ENCODE peak calls at places on chromosomes 1 and 21, in seven cellular contexts. One of them, this sample, is unnamed.

GRCh38 chr1:2133039-2133878 is 61.3 kb downstream of the FAAP20 start:
- DNase-seq in SK-N-SH: peak
- DNase-seq in GM12891: peak
- DNase-seq in HepG2: no peak
- DNase-seq in K562: peak
- DNase-seq in H1: peak
- DNase-seq in GM12878: peak
- DNase-seq in this sample: peak

GRCh38 chr1:194873328-194873923 is 1687.0 kb upstream of the B3GALT2 start:
- DNase-seq in SK-N-SH: no peak
- DNase-seq in HepG2: no peak
- DNase-seq in GM12891: no peak
- DNase-seq in K562: peak
- DNase-seq in GM12878: no peak
- DNase-seq in H1: no peak
- DNase-seq in this sample: no peak

GRCh38 chr1:60998786-60999185 is 83.6 kb upstream of the NFIA start:
- DNase-seq in HepG2: no peak
- DNase-seq in H1: no peak
- DNase-seq in SK-N-SH: no peak
- DNase-seq in K562: no peak
- DNase-seq in GM12891: no peak
- DNase-seq in GM12878: no peak
- DNase-seq in this sample: no peak

GRCh38 chr1:103191327-103191726 is 83.0 kb upstream of the COL11A1 start:
- DNase-seq in K562: no peak
- DNase-seq in HepG2: no peak
- DNase-seq in GM12891: no peak
- DNase-seq in GM12878: no peak
- DNase-seq in SK-N-SH: no peak
- DNase-seq in H1: no peak
- DNase-seq in this sample: no peak

GRCh38 chr1:161799792-161800191 is 33.7 kb downstream of the ATF6 start:
- DNase-seq in H1: no peak
- DNase-seq in HepG2: no peak
- DNase-seq in GM12878: no peak
- DNase-seq in GM12891: no peak
- DNase-seq in K562: no peak
- DNase-seq in SK-N-SH: no peak
- DNase-seq in this sample: no peak

GRCh38 chr1:246923900-246924299 is 7.8 kb downstream of the AHCTF1 start:
- DNase-seq in K562: no peak
- DNase-seq in GM12878: no peak
- DNase-seq in HepG2: no peak
- DNase-seq in SK-N-SH: no peak
- DNase-seq in H1: no peak
- DNase-seq in GM12891: no peak
- DNase-seq in this sample: no peak

GRCh38 chr1:36175137-36176095 is 19.5 kb downstream of the MAP7D1 start:
- DNase-seq in K562: no peak
- DNase-seq in GM12878: no peak
- DNase-seq in H1: peak
- DNase-seq in SK-N-SH: no peak
- DNase-seq in GM12891: peak
- DNase-seq in HepG2: no peak
- DNase-seq in this sample: no peak

GRCh38 chr1:16189921-16190499 is 22.4 kb downstream of the ARHGEF19 start:
- DNase-seq in H1: no peak
- DNase-seq in SK-N-SH: peak
- DNase-seq in GM12878: no peak
- DNase-seq in GM12891: no peak
- DNase-seq in HepG2: no peak
- DNase-seq in K562: no peak
- DNase-seq in this sample: no peak

GRCh38 chr1:207964195-207964966 is 53.5 kb upstream of the CD34 start:
- DNase-seq in H1: no peak
- DNase-seq in K562: peak
- DNase-seq in GM12891: no peak
- DNase-seq in SK-N-SH: no peak
- DNase-seq in HepG2: no peak
- DNase-seq in GM12878: no peak
- DNase-seq in this sample: no peak

GRCh38 chr1:27522860-27523665 is 33.1 kb upstream of the WASF2 start:
- DNase-seq in K562: peak
- DNase-seq in GM12878: no peak
- DNase-seq in H1: peak
- DNase-seq in GM12891: no peak
- DNase-seq in SK-N-SH: no peak
- DNase-seq in HepG2: peak
- DNase-seq in this sample: no peak

GRCh38 chr1:31954607-31955283 is 16.6 kb upstream of the PTP4A2 start:
- DNase-seq in H1: peak
- DNase-seq in GM12891: no peak
- DNase-seq in HepG2: peak
- DNase-seq in K562: peak
- DNase-seq in SK-N-SH: no peak
- DNase-seq in GM12878: no peak
- DNase-seq in this sample: no peak

GRCh38 chr1:228178737-228179720 is 13.4 kb downstream of the IBA57 start:
- DNase-seq in K562: peak
- DNase-seq in GM12891: no peak
- DNase-seq in SK-N-SH: peak
- DNase-seq in HepG2: no peak
- DNase-seq in H1: no peak
- DNase-seq in GM12878: no peak
- DNase-seq in this sample: no peak

GRCh38 chr1:185345913-185346717 is 29.1 kb upstream of the IVNS1ABP start:
- DNase-seq in HepG2: no peak
- DNase-seq in GM12878: no peak
- DNase-seq in H1: no peak
- DNase-seq in GM12891: no peak
- DNase-seq in K562: no peak
- DNase-seq in SK-N-SH: no peak
- DNase-seq in this sample: no peak

GRCh38 chr1:162276493-162276892 is 100.2 kb downstream of the SPATA46 start:
- DNase-seq in GM12891: no peak
- DNase-seq in K562: peak
- DNase-seq in GM12878: no peak
- DNase-seq in H1: no peak
- DNase-seq in HepG2: peak
- DNase-seq in SK-N-SH: peak
- DNase-seq in this sample: no peak

GRCh38 chr1:186715887-186716809 is 35.9 kb upstream of the PTGS2 start:
- DNase-seq in GM12891: no peak
- DNase-seq in H1: no peak
- DNase-seq in GM12878: no peak
- DNase-seq in HepG2: peak
- DNase-seq in K562: no peak
- DNase-seq in SK-N-SH: no peak
- DNase-seq in this sample: no peak

GRCh38 chr1:203340112-203340804 is 10.7 kb downstream of the FMOD start:
- DNase-seq in HepG2: peak
- DNase-seq in H1: no peak
- DNase-seq in SK-N-SH: peak
- DNase-seq in K562: peak
- DNase-seq in GM12891: peak
- DNase-seq in GM12878: no peak
- DNase-seq in this sample: peak

GRCh38 chr1:203343956-203344355 is 7.0 kb downstream of the FMOD start:
- DNase-seq in GM12878: no peak
- DNase-seq in SK-N-SH: no peak
- DNase-seq in K562: no peak
- DNase-seq in H1: no peak
- DNase-seq in GM12891: no peak
- DNase-seq in HepG2: no peak
- DNase-seq in this sample: no peak

GRCh38 chr1:203346060-203346754 is 4.7 kb downstream of the FMOD start:
- DNase-seq in GM12878: no peak
- DNase-seq in SK-N-SH: no peak
- DNase-seq in K562: peak
- DNase-seq in HepG2: no peak
- DNase-seq in GM12891: no peak
- DNase-seq in H1: no peak
- DNase-seq in this sample: no peak

GRCh38 chr1:203338335-203339036 is 12.4 kb downstream of the FMOD start:
- DNase-seq in H1: no peak
- DNase-seq in K562: peak
- DNase-seq in GM12878: no peak
- DNase-seq in GM12891: peak
- DNase-seq in HepG2: peak
- DNase-seq in SK-N-SH: peak
- DNase-seq in this sample: peak

GRCh38 chr1:203342192-203342940 is 8.6 kb downstream of the FMOD start:
- DNase-seq in SK-N-SH: peak
- DNase-seq in K562: peak
- DNase-seq in GM12891: peak
- DNase-seq in H1: peak
- DNase-seq in GM12878: no peak
- DNase-seq in HepG2: peak
- DNase-seq in this sample: peak
- TF ChIP-seq POLR2AphosphoS5 in SK-N-SH: no peak
- TF ChIP-seq POLR2AphosphoS5 in K562: no peak
- TF ChIP-seq POLR2AphosphoS5 in GM12891: no peak
- TF ChIP-seq POLR2AphosphoS5 in H1: no peak
- TF ChIP-seq POLR2AphosphoS5 in GM12878: no peak
- TF ChIP-seq POLR2AphosphoS5 in HepG2: no peak
- TF ChIP-seq POLR2AphosphoS5 in this sample: no peak

DNA sequence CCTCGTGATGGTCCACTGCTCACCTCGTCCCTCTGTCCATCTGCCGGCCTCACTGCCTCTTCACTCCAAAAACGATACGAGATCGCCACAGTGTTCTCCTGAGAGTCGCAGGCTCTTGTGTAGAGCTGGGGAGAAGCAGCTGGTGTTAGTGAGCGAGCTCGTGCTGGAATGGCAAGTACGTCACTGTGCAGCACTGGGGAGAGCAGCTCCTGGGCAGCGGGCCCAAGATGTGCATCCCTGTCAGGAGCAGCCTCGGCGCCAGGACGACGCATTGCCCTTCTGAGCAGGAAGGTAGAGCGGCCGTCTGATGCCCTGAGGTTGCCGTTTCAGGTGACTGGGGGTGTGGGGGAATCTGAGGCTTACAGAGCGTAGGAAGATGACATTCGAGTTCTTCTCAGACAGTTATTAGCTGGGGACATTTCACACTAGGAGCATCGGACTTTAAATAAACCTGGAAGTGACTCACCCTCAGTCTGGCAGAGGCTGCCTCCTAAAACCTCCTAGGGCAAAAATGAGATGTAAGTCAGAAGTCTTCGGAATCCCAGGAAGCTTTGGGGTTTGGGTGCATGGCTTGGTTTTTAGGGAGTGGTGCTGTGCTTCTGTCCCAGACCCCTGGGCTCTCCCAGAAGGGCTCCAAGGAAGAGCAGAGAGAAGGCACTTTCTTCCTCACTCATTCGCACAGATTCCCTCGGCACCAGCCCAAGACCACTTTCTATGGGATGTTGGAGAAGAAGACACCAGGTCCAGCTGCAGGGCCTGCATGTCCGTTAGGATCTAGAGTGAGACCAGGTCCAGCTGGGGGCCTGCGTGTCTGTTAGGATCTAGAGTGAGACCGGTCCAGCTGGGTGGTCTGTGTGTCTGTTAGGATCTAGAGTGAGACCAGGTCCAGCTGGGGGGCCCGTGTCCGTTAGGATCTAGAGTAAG is 31.2 kb upstream of the PCBP3 start:
- DNase-seq in GM12891: no peak
- DNase-seq in K562: no peak
- DNase-seq in HepG2: no peak
- DNase-seq in GM12878: no peak
- DNase-seq in SK-N-SH: no peak
- DNase-seq in H1: no peak
- DNase-seq in this sample: no peak
- TF ChIP-seq TAF1 in GM12891: no peak
- TF ChIP-seq TAF1 in K562: no peak
- TF ChIP-seq TAF1 in HepG2: no peak
- TF ChIP-seq TAF1 in GM12878: no peak
- TF ChIP-seq TAF1 in SK-N-SH: no peak
- TF ChIP-seq TAF1 in H1: no peak
- TF ChIP-seq TAF1 in this sample: no peak

DNA sequence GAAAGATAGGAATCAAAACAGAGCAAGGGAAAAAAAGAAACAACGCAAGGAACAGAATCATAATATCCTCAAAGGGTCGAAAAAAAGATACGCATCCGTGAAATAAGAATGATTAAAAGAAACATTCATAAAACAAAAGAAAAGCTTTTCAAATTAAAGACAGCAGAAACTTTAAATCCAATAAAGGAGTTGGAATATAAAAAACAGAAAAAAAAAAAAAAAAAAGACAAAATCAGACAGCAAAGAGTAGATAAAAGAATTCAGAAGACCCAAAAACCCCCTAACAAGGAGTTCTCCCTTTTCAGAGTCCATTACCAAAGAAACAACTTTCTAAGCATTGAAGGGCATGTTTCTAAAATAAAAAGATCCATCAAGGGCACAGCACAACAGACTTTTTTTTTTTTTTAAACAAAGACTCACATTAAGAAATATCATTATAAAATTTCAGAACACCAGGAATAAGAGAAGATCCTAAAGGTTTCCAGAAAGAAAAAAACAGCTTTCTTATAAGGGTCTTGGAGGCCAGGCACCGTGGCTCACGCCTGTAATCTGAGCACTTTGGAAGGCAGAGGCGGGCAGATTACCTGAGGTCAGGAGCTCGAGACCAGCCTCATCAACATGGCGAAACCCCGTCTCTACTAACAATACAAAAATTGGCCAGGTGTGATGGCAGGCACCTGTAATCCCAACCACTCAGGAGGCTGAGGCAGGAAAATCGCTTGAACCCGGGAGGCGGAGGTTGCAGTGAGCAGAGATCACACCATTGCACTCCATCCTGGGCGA is 44.7 kb downstream of the ENAH start:
- DNase-seq in HepG2: no peak
- DNase-seq in SK-N-SH: no peak
- DNase-seq in K562: no peak
- DNase-seq in GM12891: no peak
- DNase-seq in H1: no peak
- DNase-seq in GM12878: no peak
- DNase-seq in this sample: no peak
- TF ChIP-seq POLR2AphosphoS5 in HepG2: no peak
- TF ChIP-seq POLR2AphosphoS5 in SK-N-SH: no peak
- TF ChIP-seq POLR2AphosphoS5 in K562: no peak
- TF ChIP-seq POLR2AphosphoS5 in GM12891: no peak
- TF ChIP-seq POLR2AphosphoS5 in H1: no peak
- TF ChIP-seq POLR2AphosphoS5 in GM12878: no peak
- TF ChIP-seq POLR2AphosphoS5 in this sample: no peak

GRCh38 chr21:25139390-25139789 is 467.9 kb downstream of the MRPL39 start:
- DNase-seq in H1: no peak
- DNase-seq in GM12878: no peak
- DNase-seq in GM12891: no peak
- DNase-seq in K562: no peak
- DNase-seq in HepG2: no peak
- DNase-seq in SK-N-SH: no peak
- DNase-seq in this sample: no peak
- TF ChIP-seq TAF1 in H1: no peak
- TF ChIP-seq TAF1 in GM12878: no peak
- TF ChIP-seq TAF1 in GM12891: no peak
- TF ChIP-seq TAF1 in K562: no peak
- TF ChIP-seq TAF1 in HepG2: no peak
- TF ChIP-seq TAF1 in SK-N-SH: no peak
- TF ChIP-seq TAF1 in this sample: no peak

This sample was measured in GM12892.